ENCODE peak calls at places on chromosome 2, in ten cellular contexts. T is left lung, W is GM23248, H is mesenchymal stem cell, J is heart right ventricle, E is OCI-LY7, Z is A549, G is right atrium auricular region, O is colonic mucosa, B is heart left ventricle. A is an unnamed sample.

GRCh38 chr2:128384446-128384845 is 65.8 kb upstream of the HS6ST1 start:
- DNase-seq in T (peak; percentile 41), W (no peak), H (no peak), J (no peak), E (no peak), Z (no peak), G (no peak), O (no peak), B (no peak), A (no peak)

GRCh38 chr2:168241208-168241607 is 6.2 kb downstream of the STK39 start:
- DNase-seq in T (no peak), W (no peak), H (no peak), J (peak; percentile 17), E (no peak), Z (no peak), G (no peak), O (no peak), B (no peak), A (no peak)

GRCh38 chr2:204846471-204846870 is 301.2 kb downstream of the PARD3B start:
- DNase-seq in T (no peak), W (no peak), H (no peak), J (no peak), E (no peak), Z (no peak), G (no peak), O (no peak), B (no peak), A (no peak)

GRCh38 chr2:183371545-183371944 is 247.3 kb downstream of the NUP35 start:
- DNase-seq in T (no peak), W (no peak), H (peak; percentile 29), J (no peak), E (no peak), Z (no peak), G (no peak), O (no peak), B (no peak), A (no peak)

GRCh38 chr2:118224888-118225264 is 136.6 kb downstream of the INSIG2 start:
- DNase-seq in T (no peak), W (no peak), H (no peak), J (no peak), E (no peak), Z (no peak), G (no peak), O (no peak), B (no peak), A (no peak)

GRCh38 chr2:105375001-105375561 is 23.8 kb downstream of the FHL2 start:
- DNase-seq in T (no peak), W (no peak), H (peak; percentile 79), J (no peak), E (no peak), Z (no peak), G (no peak), O (no peak), B (no peak), A (peak; percentile 73)

GRCh38 chr2:36444206-36444605 is 88.6 kb downstream of the CRIM1 start:
- DNase-seq in T (no peak), W (no peak), H (no peak), J (no peak), E (no peak), Z (no peak), G (no peak), O (no peak), B (no peak), A (no peak)

GRCh38 chr2:128368437-128369125 is 49.9 kb upstream of the HS6ST1 start:
- DNase-seq in T (no peak), W (no peak), H (no peak), J (no peak), E (no peak), Z (no peak), G (no peak), O (no peak), B (no peak), A (no peak)

GRCh38 chr2:128967666-128968065 is 649.0 kb upstream of the HS6ST1 start:
- DNase-seq in T (no peak), W (no peak), H (no peak), J (no peak), E (no peak), Z (no peak), G (no peak), O (no peak), B (no peak), A (no peak)

GRCh38 chr2:105487142-105488069 is 88.6 kb upstream of the FHL2 start:
- DNase-seq in T (no peak), W (peak; percentile 69), H (peak; percentile 90), J (peak; percentile 37), E (no peak), Z (no peak), G (peak; percentile 59), O (no peak), B (peak; percentile 30), A (peak; percentile 50)

GRCh38 chr2:30436859-30437435 is 10.1 kb upstream of the LCLAT1 start:
- DNase-seq in T (no peak), W (peak; percentile 51), H (no peak), J (peak; percentile 36), E (no peak), Z (no peak), G (no peak), O (no peak), B (no peak), A (no peak)

GRCh38 chr2:135212757-135213156 is 160.7 kb downstream of the RAB3GAP1 start:
- DNase-seq in T (no peak), W (no peak), H (no peak), J (peak; percentile 15), E (no peak), Z (no peak), G (no peak), O (no peak), B (peak; percentile 7), A (no peak)

GRCh38 chr2:58928942-58929341 is 687.8 kb upstream of the FANCL start:
- DNase-seq in T (no peak), W (no peak), H (no peak), J (no peak), E (no peak), Z (no peak), G (no peak), O (no peak), B (no peak), A (no peak)

GRCh38 chr2:58932801-58933200 is 691.7 kb upstream of the FANCL start:
- DNase-seq in T (no peak), W (no peak), H (no peak), J (no peak), E (no peak), Z (no peak), G (no peak), O (no peak), B (no peak), A (no peak)

GRCh38 chr2:58925676-58926081 is 684.6 kb upstream of the FANCL start:
- DNase-seq in T (no peak), W (peak; percentile 90), H (no peak), J (no peak), E (no peak), Z (no peak), G (no peak), O (no peak), B (no peak), A (peak; percentile 7)

GRCh38 chr2:58926112-58926511 is 685.0 kb upstream of the FANCL start:
- DNase-seq in T (no peak), W (no peak), H (no peak), J (no peak), E (no peak), Z (no peak), G (no peak), O (no peak), B (no peak), A (no peak)

GRCh38 chr2:58930541-58930940 is 689.4 kb upstream of the FANCL start:
- DNase-seq in T (no peak), W (no peak), H (no peak), J (no peak), E (no peak), Z (no peak), G (no peak), O (no peak), B (no peak), A (no peak)
- H3K4me1 ChIP-seq in T (no peaks in the 10 kb centered on the region), W (peaks cover 6% of the 10 kb centered on the region), H (no peaks in the 10 kb centered on the region), J (no peaks in the 10 kb centered on the region), E (no peaks in the 10 kb centered on the region), Z (no peaks in the 10 kb centered on the region), G (no peaks in the 10 kb centered on the region), O (no peaks in the 10 kb centered on the region), B (no peaks in the 10 kb centered on the region), A (no peaks in the 10 kb centered on the region)

GRCh38 chr2:23387221-23387550 is 2.2 kb downstream of the KLHL29 start:
- DNase-seq in T (no peak), W (no peak), H (no peak), J (no peak), E (no peak), Z (no peak), G (no peak), O (no peak), B (no peak), A (no peak)
- H3K4me3 ChIP-seq in T (peak overlapping the region; percentile 60), W (peak overlapping the region; percentile 81), H (peak overlapping the region; percentile 85), J (peak overlapping the region; percentile 64), E (peak overlapping the region; percentile 67), Z (peak overlapping the region; percentile 73), G (peak overlapping the region; percentile 68), O (peak overlapping the region; percentile 69), B (peak overlapping the region; percentile 73), A (peak overlapping the region; percentile 97)

DNA sequence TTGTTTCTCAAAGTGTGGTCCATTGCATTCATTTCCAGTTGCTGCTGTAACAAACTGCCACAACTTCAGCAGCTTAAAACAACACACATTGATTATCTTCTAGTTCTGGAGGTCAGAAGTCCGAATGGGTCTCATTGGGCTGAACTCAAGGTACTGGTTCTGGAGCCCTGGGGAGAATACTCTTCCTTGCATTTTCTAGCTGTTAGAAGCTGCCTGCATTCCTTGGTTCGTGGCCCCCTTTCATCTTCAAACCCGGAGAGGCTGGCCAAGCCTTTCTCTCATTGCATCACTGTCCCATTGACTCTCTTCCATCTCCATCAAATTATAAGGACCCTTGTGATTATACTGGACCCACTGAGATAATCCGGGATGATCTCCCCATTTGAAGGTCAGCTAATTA is 98.1 kb downstream of the SPATS2L start:
- DNase-seq in T (no peak), W (no peak), H (no peak), J (no peak), E (no peak), Z (no peak), G (no peak), O (no peak), B (no peak), A (no peak)
- H3K4me1 ChIP-seq in T (peaks cover 18% of the 10 kb centered on the region), W (peaks cover 61% of the 10 kb centered on the region), H (peaks cover 16% of the 10 kb centered on the region), J (peaks cover 48% of the 10 kb centered on the region), E (no peaks in the 10 kb centered on the region), Z (peaks cover 49% of the 10 kb centered on the region), G (peaks cover 38% of the 10 kb centered on the region), O (peaks cover 19% of the 10 kb centered on the region), B (peaks cover 16% of the 10 kb centered on the region), A (no peaks in the 10 kb centered on the region)

DNA sequence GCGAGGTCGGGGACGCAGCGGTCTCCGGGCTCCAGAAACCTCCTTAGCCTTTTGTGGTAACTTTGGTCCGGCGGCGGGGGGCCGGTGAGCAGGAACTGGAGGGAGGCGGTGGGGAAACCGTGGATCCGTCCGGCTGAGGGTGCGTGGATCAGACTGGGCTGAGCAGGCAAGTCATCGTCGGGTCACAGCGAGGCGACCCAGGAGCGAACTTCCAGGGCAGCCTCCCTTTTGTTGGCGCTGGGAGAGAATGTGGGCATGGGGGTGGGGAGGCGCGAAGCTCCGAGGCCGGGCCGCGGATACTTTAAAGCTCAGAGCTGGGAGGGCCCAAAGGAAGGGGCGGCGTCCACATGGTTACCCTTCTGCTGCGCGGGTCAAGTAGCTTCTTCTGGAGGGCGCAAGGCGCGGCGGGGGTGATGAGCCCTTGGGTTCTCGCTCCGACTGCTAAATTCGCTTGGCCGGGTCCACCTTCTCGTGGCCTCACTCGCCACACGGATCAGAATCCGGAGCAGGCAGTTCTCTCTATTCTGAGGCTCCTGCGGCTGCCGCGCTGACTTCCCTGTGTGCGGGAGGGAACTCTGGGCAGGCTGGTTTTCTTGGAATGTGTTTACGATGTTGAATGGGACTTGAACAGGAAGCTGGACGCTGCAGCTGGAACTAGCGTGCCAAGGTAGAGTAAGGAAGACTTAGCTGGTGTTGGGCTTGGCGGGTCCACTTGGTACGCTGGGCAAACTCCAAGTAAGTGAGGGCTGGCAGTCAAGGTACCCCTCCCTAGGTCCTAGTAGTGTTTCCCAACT is 969 bp downstream of the GULP1 start:
- DNase-seq in T (peak; percentile 88), W (peak; percentile 80), H (peak; percentile 94), J (peak; percentile 64), E (no peak), Z (peak; percentile 30), G (peak; percentile 84), O (peak; percentile 78), B (peak; percentile 58), A (peak; percentile 69)
- H3K4me3 ChIP-seq in T (peak overlapping the region; percentile 56), W (peak overlapping the region; percentile 90), H (peak overlapping the region; percentile 90), J (peak overlapping the region; percentile 74), E (no peak overlapping the region), Z (peak overlapping the region; percentile 84), G (peak overlapping the region; percentile 69), O (peak overlapping the region; percentile 47), B (peak overlapping the region; percentile 82), A (peak overlapping the region; percentile 56)

A was measured in tibial nerve.